ENCODE peak calls at places on chromosomes 12 and 14, in ten cellular contexts. F, E, C, Z, J, V, U, N, H and Y are unnamed samples.

GRCh38 chr12:127144770-127145169 is 1122.2 kb upstream of the TMEM132C start:
- DNase-seq in H (no peak), F (no peak), V (no peak), E (no peak), N (no peak), Z (no peak), J (no peak), C (no peak), U (no peak), Y (no peak)

GRCh38 chr12:121279507-121279915 is 17.0 kb downstream of the CAMKK2 start:
- DNase-seq in Z (peak; percentile 40), H (no peak), N (no peak), V (peak; percentile 19), U (no peak), F (no peak), J (no peak), E (no peak), C (no peak), Y (peak; percentile 81)

GRCh38 chr14:105155681-105156413 is 12.7 kb downstream of the JAG2 start:
- DNase-seq in Z (no peak), H (no peak), V (no peak), C (no peak), F (no peak), E (no peak), N (no peak), J (peak; percentile 55), U (no peak), Y (no peak)

GRCh38 chr12:124938606-124939427 is 24.4 kb upstream of the UBC start:
- DNase-seq in J (peak; percentile 89), N (no peak), H (peak; percentile 29), V (peak; percentile 89), U (no peak), F (no peak), E (peak; percentile 80), Z (peak; percentile 87), C (no peak), Y (peak; percentile 54)

GRCh38 chr12:96197503-96198272 is 3.5 kb downstream of the ELK3 start:
- DNase-seq in F (no peak), C (no peak), V (peak; percentile 94), N (no peak), E (no peak), J (no peak), U (no peak), Z (no peak), H (no peak), Y (peak; percentile 77)

GRCh38 chr14:55454264-55455151 is 14.1 kb upstream of the TBPL2 start:
- DNase-seq in E (peak; percentile 16), F (no peak), N (peak; percentile 97), V (peak; percentile 87), J (peak; percentile 67), Z (no peak), H (no peak), C (peak; percentile 97), U (peak; percentile 62), Y (peak; percentile 29)

GRCh38 chr14:92033912-92034687 is 5.8 kb downstream of the TRIP11 start:
- DNase-seq in U (peak; percentile 9), E (no peak), H (no peak), Z (no peak), F (no peak), C (no peak), J (no peak), N (no peak), V (no peak), Y (no peak)

GRCh38 chr12:47725091-47725772 is at the start of gene ENDOU:
- DNase-seq in F (no peak), U (no peak), N (no peak), E (no peak), H (no peak), V (no peak), C (no peak), J (no peak), Z (no peak), Y (no peak)

GRCh38 chr12:63151898-63152700 is 1.1 kb upstream of the AVPR1A start:
- DNase-seq in H (no peak), J (peak; percentile 93), F (no peak), C (peak; percentile 73), Z (peak; percentile 22), E (peak; percentile 88), N (peak; percentile 46), V (peak; percentile 50), U (peak; percentile 63), Y (peak; percentile 72)

GRCh38 chr12:125247477-125247876 is 182.2 kb downstream of the AACS start:
- DNase-seq in Z (no peak), U (peak; percentile 20), H (no peak), F (no peak), N (no peak), J (no peak), C (no peak), V (no peak), E (no peak), Y (no peak)

GRCh38 chr12:51955702-51956101 is 4.2 kb downstream of the ACVR1B start:
- DNase-seq in Z (no peak), N (no peak), E (no peak), C (no peak), U (no peak), V (no peak), H (no peak), J (no peak), F (no peak), Y (no peak)

GRCh38 chr12:29164477-29165163 is 15.5 kb downstream of the FAR2 start:
- DNase-seq in E (no peak), Z (no peak), V (peak; percentile 52), C (no peak), U (peak; percentile 92), J (peak; percentile 26), H (no peak), N (no peak), F (no peak), Y (peak; percentile 47)

GRCh38 chr12:113506867-113507266 is 35.2 kb upstream of the LHX5 start:
- DNase-seq in U (no peak), J (no peak), V (no peak), F (no peak), H (no peak), E (no peak), C (no peak), N (no peak), Z (no peak), Y (no peak)

GRCh38 chr12:50918584-50919316 is 33.6 kb upstream of the HIGD1C start:
- DNase-seq in Z (no peak), U (no peak), F (no peak), N (no peak), E (no peak), C (no peak), H (no peak), V (no peak), J (no peak), Y (no peak)

GRCh38 chr12:2963760-2964292 is 4.6 kb downstream of the TEAD4 start:
- DNase-seq in F (no peak), U (peak; percentile 33), N (no peak), Z (peak; percentile 40), V (peak; percentile 50), H (no peak), C (no peak), E (no peak), J (peak; percentile 53), Y (no peak)

GRCh38 chr14:68981539-68981976 is 2.5 kb upstream of the ACTN1 start:
- DNase-seq in V (peak; percentile 83), U (no peak), E (no peak), J (peak; percentile 42), N (no peak), Z (no peak), H (no peak), F (no peak), C (no peak), Y (no peak)

GRCh38 chr12:54004841-54005530 is 3.8 kb upstream of the HOXC8 start:
- DNase-seq in H (no peak), V (no peak), C (no peak), U (no peak), N (no peak), F (no peak), Z (no peak), J (peak; percentile 85), E (peak; percentile 57), Y (no peak)

GRCh38 chr14:31080060-31080459 is 53.9 kb upstream of the STRN3 start:
- DNase-seq in H (no peak), Z (no peak), E (no peak), J (no peak), V (no peak), U (no peak), N (no peak), F (no peak), C (no peak), Y (no peak)

GRCh38 chr12:2239376-2240010 is 186.7 kb downstream of the CACNA1C start:
- DNase-seq in C (no peak), H (no peak), U (no peak), V (no peak), E (no peak), Z (no peak), N (no peak), F (no peak), J (peak; percentile 57), Y (no peak)

GRCh38 chr14:48914382-48914781 is 671.8 kb downstream of the RPS29 start:
- DNase-seq in U (no peak), Z (no peak), J (no peak), C (no peak), V (no peak), H (no peak), F (no peak), N (no peak), E (no peak), Y (no peak)

GRCh38 chr12:17097674-17098073 is 491.7 kb upstream of the LMO3 start:
- DNase-seq in E (no peak), F (no peak), Z (no peak), N (no peak), C (no peak), J (no peak), U (no peak), H (no peak), V (no peak), Y (peak; percentile 8)

GRCh38 chr12:46915082-46915481 is 89.3 kb upstream of the SLC38A4 start:
- DNase-seq in F (no peak), E (no peak), H (no peak), N (no peak), J (no peak), V (peak; percentile 93), C (no peak), Z (peak; percentile 25), U (no peak), Y (peak; percentile 80)

GRCh38 chr12:28704477-28705169 is 444.5 kb upstream of the FAR2 start:
- DNase-seq in F (no peak), H (no peak), Z (no peak), J (no peak), C (no peak), V (no peak), U (no peak), E (no peak), N (no peak), Y (peak; percentile 12)

GRCh38 chr12:53179694-53180269 is 740 bp upstream of the ZNF740 start:
- DNase-seq in H (no peak), F (no peak), V (no peak), E (no peak), J (no peak), U (no peak), C (peak; percentile 49), Z (no peak), N (no peak), Y (peak; percentile 54)

GRCh38 chr14:22781606-22782000 is 15.1 kb downstream of the OXA1L start:
- DNase-seq in C (no peak), U (no peak), V (peak; percentile 50), E (no peak), Z (no peak), J (no peak), N (no peak), H (no peak), F (no peak), Y (peak; percentile 35)

GRCh38 chr14:49193365-49194050 is 392.7 kb downstream of the RPS29 start:
- DNase-seq in N (no peak), V (no peak), Z (no peak), J (no peak), E (no peak), F (no peak), C (no peak), U (no peak), H (no peak), Y (no peak)

GRCh38 chr12:68231707-68232106 is 6.1 kb upstream of the IL26 start:
- DNase-seq in F (no peak), H (no peak), Z (no peak), U (no peak), C (no peak), E (no peak), J (no peak), V (no peak), N (no peak), Y (no peak)

GRCh38 chr12:53093777-53094393 is 3.6 kb upstream of the IGFBP6 start:
- DNase-seq in H (no peak), N (no peak), F (no peak), E (no peak), J (no peak), C (no peak), V (no peak), U (peak; percentile 52), Z (peak; percentile 49), Y (no peak)